ENCODE peak calls at places on chromosomes 6 and 20, in seven cellular contexts. C, B, Z, U, T, O and W are unnamed samples.
A peak's percentile ranks its signal among the peaks of the same experiment; 100 is the strongest.

GRCh38 chr6:116008470-116009229 is 52.0 kb downstream of the FRK start:
- DNase-seq in U (no peak), O (no peak), B (no peak), C (peak; percentile 33), T (no peak), Z (peak; percentile 58), W (no peak)

GRCh38 chr20:49290608-49291191 is 12.8 kb upstream of the ZNFX1 start:
- DNase-seq in C (no peak), U (no peak), Z (no peak), O (no peak), T (no peak), B (no peak), W (no peak)

GRCh38 chr20:63064745-63065711 is 58.3 kb upstream of the BHLHE23 start:
- DNase-seq in Z (no peak), O (no peak), C (peak; percentile 9), U (peak; percentile 6), T (no peak), B (peak; percentile 36), W (no peak)

GRCh38 chr20:24746351-24746685 is 202.8 kb upstream of the CST7 start:
- DNase-seq in C (no peak), O (no peak), T (peak; percentile 85), B (peak; percentile 68), U (no peak), Z (no peak), W (no peak)

GRCh38 chr20:62523473-62524203 is 47.8 kb upstream of the GATA5 start:
- DNase-seq in T (no peak), U (no peak), C (no peak), O (peak; percentile 19), Z (no peak), B (no peak), W (no peak)

GRCh38 chr6:124393536-124393935 is 568.7 kb upstream of the RNF217 start:
- DNase-seq in U (no peak), B (no peak), T (no peak), O (no peak), Z (peak; percentile 1), C (no peak), W (no peak)

GRCh38 chr6:35757461-35758123 is 18.8 kb upstream of the CLPSL2 start:
- DNase-seq in T (no peak), B (no peak), C (no peak), O (no peak), U (no peak), Z (peak; percentile 28), W (no peak)

GRCh38 chr6:217048-217659 is 75.1 kb upstream of the DUSP22 start:
- DNase-seq in B (peak; percentile 75), C (no peak), O (no peak), U (no peak), T (peak; percentile 44), Z (no peak), W (no peak)

GRCh38 chr6:139779988-139780774 is 405.7 kb upstream of the CITED2 start:
- DNase-seq in B (no peak), Z (peak; percentile 5), U (no peak), T (no peak), O (no peak), C (no peak), W (no peak)

GRCh38 chr6:52125139-52125538 is 37.7 kb upstream of the PKHD1 start:
- DNase-seq in O (no peak), C (no peak), Z (no peak), T (no peak), U (no peak), B (no peak), W (no peak)

GRCh38 chr20:25317351-25318075 is 69.6 kb downstream of the PYGB start:
- DNase-seq in T (no peak), O (no peak), B (peak; percentile 45), Z (no peak), U (no peak), C (no peak), W (no peak)

GRCh38 chr20:32993484-32994050 is 10.7 kb downstream of the SUN5 start:
- DNase-seq in Z (no peak), U (no peak), T (no peak), B (no peak), O (no peak), C (no peak), W (no peak)

GRCh38 chr6:166351715-166352285 is 9.5 kb upstream of the SFT2D1 start:
- DNase-seq in Z (no peak), U (no peak), T (peak; percentile 45), C (no peak), O (no peak), B (no peak), W (no peak)

GRCh38 chr6:113855500-113856010 is 1.6 kb upstream of the MARCKS start:
- DNase-seq in U (no peak), T (peak; percentile 28), Z (peak; percentile 55), C (peak; percentile 39), B (peak; percentile 69), O (no peak), W (peak; percentile 20)

GRCh38 chr20:8523684-8524083 is 391.6 kb downstream of the PLCB1 start:
- DNase-seq in T (no peak), O (no peak), Z (peak; percentile 8), C (no peak), B (no peak), U (no peak), W (no peak)

GRCh38 chr6:156865019-156865629 is 87.9 kb downstream of the ARID1B start:
- DNase-seq in T (no peak), O (no peak), B (no peak), U (no peak), Z (peak; percentile 49), C (no peak), W (no peak)

GRCh38 chr20:58094160-58094559 is 134.3 kb downstream of the ANKRD60 start:
- DNase-seq in B (no peak), T (no peak), C (no peak), O (no peak), U (no peak), Z (no peak), W (no peak)

GRCh38 chr20:3222635-3223600 is 13.6 kb downstream of the ITPA start:
- DNase-seq in B (no peak), T (no peak), O (no peak), C (peak; percentile 78), U (no peak), Z (no peak), W (no peak)

GRCh38 chr6:69894578-69895347 is 28.4 kb downstream of the COL19A1 start:
- DNase-seq in O (no peak), U (no peak), C (no peak), B (no peak), Z (peak; percentile 53), T (no peak), W (no peak)

GRCh38 chr6:111842891-111843290 is 30.4 kb downstream of the FYN start:
- DNase-seq in B (no peak), Z (peak; percentile 34), U (no peak), T (no peak), O (no peak), C (no peak), W (no peak)
- H3K27ac ChIP-seq in B (no peak overlapping the region), Z (peak overlapping the region; percentile 67), U (no peak overlapping the region), T (no peak overlapping the region), O (peak overlapping the region; percentile 5), C (peak overlapping the region; percentile 55), W (peak overlapping the region; percentile 77)

DNA sequence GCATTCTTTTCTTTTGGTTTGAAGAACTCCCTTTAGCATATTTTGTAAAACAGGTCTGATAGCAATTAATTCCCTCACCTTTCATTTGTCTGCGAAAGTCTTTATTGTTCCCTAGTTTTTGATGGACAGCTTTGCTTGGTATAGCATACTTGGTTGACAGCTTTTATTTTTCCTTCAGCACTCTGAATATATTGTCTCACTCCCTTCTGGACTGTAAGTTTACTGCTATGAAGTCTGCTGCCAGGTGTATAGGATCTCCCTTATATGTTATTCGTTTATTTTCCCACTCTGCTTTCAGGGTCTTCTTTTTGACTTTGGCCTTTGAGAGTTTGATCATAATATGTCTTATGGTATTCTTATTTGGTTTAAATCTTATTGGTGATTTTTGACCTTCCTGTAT is 47.7 kb upstream of the SNAP91 start:
- DNase-seq in U (no peak), O (no peak), T (no peak), B (no peak), Z (no peak), C (no peak), W (no peak)
- TF ChIP-seq CTCF in U (no peak), O (no peak), T (no peak), B (no peak), Z (no peak), C (no peak), W (no peak)

GRCh38 chr6:47729019-47729418 is 30.6 kb downstream of the ADGRF4 start:
- DNase-seq in C (no peak), B (no peak), U (no peak), Z (no peak), T (no peak), O (no peak), W (no peak)
- H3K27ac ChIP-seq in C (no peak overlapping the region), B (no peak overlapping the region), U (no peak overlapping the region), Z (no peak overlapping the region), T (no peak overlapping the region), O (no peak overlapping the region), W (no peak overlapping the region)

GRCh38 chr6:122789862-122790739 is 1.0 kb downstream of the SMPDL3A start:
- DNase-seq in Z (peak; percentile 30), B (peak; percentile 70), C (peak; percentile 36), U (no peak), O (no peak), T (no peak), W (no peak)
- TF ChIP-seq CTCF in Z (no peak), B (no peak), C (no peak), U (no peak), O (no peak), T (peak; percentile 1), W (no peak)